ENCODE peak calls at places on chromosomes 7 and 10, in ten cellular contexts. I, J, N, B, W, Q, D, A, R and H are unnamed samples. For H3K4me1, the result is how much of the 10 kb centered on the place peaks cover.

GRCh38 chr10:132868995-132869394 is 73.4 kb downstream of the CFAP46 start:
- DNase-seq in W (no peak), D (no peak), I (no peak), R (peak), B (no peak), N (no peak), Q (no peak), A (no peak), J (no peak), H (no peak)

GRCh38 chr10:65861249-65861648 is 1064.6 kb upstream of the LRRTM3 start:
- DNase-seq in N (peak), R (no peak), W (no peak), B (peak), A (no peak), J (peak), Q (peak), I (no peak), D (peak), H (peak)

GRCh38 chr10:43099928-43100327 is 23.1 kb downstream of the RET start:
- DNase-seq in D (no peak), N (no peak), Q (no peak), B (no peak), J (no peak), I (no peak), R (no peak), A (no peak), W (no peak), H (no peak)

GRCh38 chr7:70091362-70091761 is 493.1 kb downstream of the AUTS2 start:
- DNase-seq in Q (no peak), B (no peak), R (no peak), W (no peak), D (no peak), J (no peak), I (no peak), A (no peak), N (no peak), H (no peak)

GRCh38 chr10:97531401-97531985 is 32.8 kb downstream of the UBTD1 start:
- DNase-seq in R (peak), Q (no peak), J (peak), B (no peak), A (peak), I (peak), D (no peak), N (no peak), W (no peak), H (peak)

GRCh38 chr7:26508917-26509316 is 217.3 kb downstream of the SNX10 start:
- DNase-seq in J (no peak), R (peak), I (no peak), Q (peak), W (no peak), D (no peak), N (no peak), B (no peak), A (no peak), H (no peak)

GRCh38 chr7:131004371-131004770 is 270.4 kb upstream of the KLF14 start:
- DNase-seq in W (no peak), J (no peak), B (no peak), Q (no peak), N (no peak), I (no peak), A (no peak), D (no peak), R (no peak), H (no peak)

GRCh38 chr7:2666130-2666529 is 21.9 kb upstream of the AMZ1 start:
- DNase-seq in J (no peak), D (no peak), R (no peak), B (no peak), I (no peak), W (no peak), Q (no peak), N (no peak), A (no peak), H (no peak)

GRCh38 chr7:52753855-52754254 is 281.6 kb upstream of the POM121L12 start:
- DNase-seq in A (no peak), J (no peak), I (no peak), W (no peak), Q (no peak), N (no peak), D (no peak), R (no peak), B (no peak), H (no peak)

GRCh38 chr7:33062023-33062781 is at the start of gene NT5C3A:
- DNase-seq in A (peak), R (no peak), J (peak), I (no peak), W (peak), Q (peak), N (peak), D (no peak), B (peak), H (no peak)

GRCh38 chr10:25616903-25617592 is 317.0 kb upstream of the MYO3A start:
- DNase-seq in D (no peak), A (no peak), I (no peak), B (no peak), Q (no peak), R (no peak), N (no peak), J (no peak), W (no peak), H (no peak)

GRCh38 chr10:118754132-118754555 is 626 bp downstream of the CACUL1 start:
- DNase-seq in N (peak), R (peak), A (peak), B (peak), I (no peak), D (no peak), Q (peak), W (peak), J (peak), H (peak)

GRCh38 chr7:141776374-141776773 is at the start of gene TAS2R4:
- DNase-seq in R (no peak), N (no peak), W (no peak), J (no peak), B (no peak), Q (no peak), A (no peak), D (no peak), I (no peak), H (no peak)

DNA sequence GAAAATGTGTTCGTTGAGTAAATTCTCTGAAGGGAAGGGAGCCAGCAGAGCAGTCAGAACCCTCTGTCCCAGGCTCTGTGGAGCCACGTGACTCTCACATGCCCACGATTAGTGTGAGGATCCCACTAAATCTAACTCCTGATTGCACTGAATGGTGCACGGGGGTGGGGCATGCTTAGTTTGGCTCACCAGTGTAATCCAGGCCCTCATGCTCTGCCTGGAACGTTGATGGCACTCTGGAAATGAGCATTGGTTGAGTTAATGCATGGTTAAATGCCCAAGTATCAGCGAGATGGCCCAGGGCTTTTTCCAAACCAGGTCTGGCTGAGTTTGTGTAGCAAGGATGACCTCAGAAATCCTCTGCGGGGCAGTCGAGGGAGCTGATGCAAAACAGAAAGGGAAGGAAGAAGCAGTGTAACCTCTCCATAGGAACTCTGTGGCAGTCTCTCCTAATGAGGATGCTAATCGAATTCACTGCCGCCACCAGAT is 98.3 kb downstream of the C10orf105 start:
- DNase-seq in W (no peak), N (no peak), B (no peak), A (peak), R (peak), I (no peak), J (no peak), Q (no peak), D (no peak), H (no peak)
- H3K4me1 ChIP-seq in W (under half), N (under half), B (under half), A (under half), R (under half), I (under half), J (under half), Q (under half), D (under half), H (under half)

GRCh38 chr10:79249156-79250121 is 97.8 kb upstream of the PPIF start:
- DNase-seq in B (no peak), R (no peak), I (no peak), W (no peak), D (no peak), Q (no peak), N (no peak), J (no peak), A (no peak), H (no peak)
- H2AFZ ChIP-seq in B (no peak), R (no peak), I (no peak), W (no peak), D (no peak), Q (no peak), N (no peak), J (no peak), A (no peak), H (no peak)

GRCh38 chr7:24824896-24825295 is 67.6 kb upstream of the GSDME start:
- DNase-seq in I (no peak), B (no peak), R (no peak), Q (no peak), N (no peak), D (no peak), W (no peak), J (peak), A (no peak), H (no peak)
- H3K4me1 ChIP-seq in I (under half), B (half or more), R (under half), Q (half or more), N (half or more), D (half or more), W (under half), J (under half), A (half or more), H (half or more)

GRCh38 chr7:116592041-116592355 is 67.2 kb downstream of the CAV1 start:
- DNase-seq in R (no peak), J (no peak), B (no peak), A (no peak), W (no peak), N (no peak), Q (no peak), I (no peak), D (no peak), H (no peak)
- H2AFZ ChIP-seq in R (no peak), J (no peak), B (no peak), A (no peak), W (no peak), N (no peak), Q (peak), I (no peak), D (peak), H (no peak)

GRCh38 chr7:28955356-28955722 is 2.8 kb downstream of the TRIL start:
- DNase-seq in N (no peak), B (no peak), J (no peak), A (no peak), W (no peak), I (no peak), R (peak), Q (no peak), D (no peak), H (no peak)
- H3K4me1 ChIP-seq in N (under half), B (under half), J (under half), A (under half), W (under half), I (under half), R (under half), Q (under half), D (under half), H (under half)

DNA sequence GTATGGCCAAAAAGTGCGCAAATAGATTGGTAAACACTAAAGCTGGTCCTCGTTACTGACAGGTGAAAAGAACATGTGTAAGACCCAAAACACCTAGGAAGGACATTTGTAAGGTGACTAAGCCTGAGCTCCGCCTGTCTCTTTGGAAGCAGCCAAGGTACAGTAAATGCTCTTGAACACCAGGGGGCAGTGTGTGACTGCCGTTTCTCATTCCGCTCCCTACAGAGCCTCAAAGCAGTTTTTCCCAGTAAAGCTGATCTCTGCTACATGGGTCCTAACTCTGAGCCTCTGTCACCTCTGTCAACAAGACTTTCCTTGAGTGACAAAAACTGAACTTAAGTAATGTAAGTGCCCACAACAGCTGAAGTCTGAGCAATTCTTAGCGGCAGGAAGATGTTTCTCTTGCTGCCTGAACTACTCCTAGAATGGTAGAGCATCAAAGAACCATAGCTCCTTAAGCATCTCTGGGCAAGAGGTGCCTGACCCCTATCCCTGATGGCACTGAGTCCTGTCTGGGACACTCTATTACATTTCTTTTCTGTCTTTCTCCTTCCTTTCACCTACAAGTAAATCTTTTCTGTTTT is 238.0 kb upstream of the INHBA start:
- DNase-seq in W (peak), I (peak), B (peak), Q (peak), D (peak), R (peak), J (peak), N (peak), A (peak), H (peak)
- H2AFZ ChIP-seq in W (no peak), I (peak), B (no peak), Q (no peak), D (no peak), R (no peak), J (no peak), N (no peak), A (no peak), H (no peak)

GRCh38 chr10:3811331-3811870 is 26.4 kb upstream of the KLF6 start:
- DNase-seq in D (no peak), B (peak), Q (peak), R (no peak), I (peak), A (peak), J (peak), W (no peak), N (peak), H (peak)
- H3K4me1 ChIP-seq in D (half or more), B (under half), Q (half or more), R (under half), I (under half), A (half or more), J (under half), W (under half), N (under half), H (under half)

GRCh38 chr7:311796-312195 is 21.8 kb downstream of the FOXL3 start:
- DNase-seq in J (no peak), I (no peak), W (no peak), N (no peak), Q (no peak), A (no peak), B (peak), D (no peak), R (no peak), H (no peak)
- H2AFZ ChIP-seq in J (no peak), I (no peak), W (no peak), N (no peak), Q (no peak), A (no peak), B (peak), D (no peak), R (no peak), H (no peak)

GRCh38 chr7:44105832-44106231 is 1.7 kb downstream of the AEBP1 start:
- DNase-seq in D (no peak), R (no peak), Q (no peak), B (no peak), J (no peak), N (no peak), A (no peak), W (no peak), I (no peak), H (no peak)
- H3K4me1 ChIP-seq in D (under half), R (under half), Q (under half), B (under half), J (under half), N (under half), A (under half), W (under half), I (under half), H (under half)